ENCODE peak calls at places on chromosomes 11 and 22, in five cellular contexts. One of them, this sample, is unnamed.

GRCh38 chr11:2645779-2646118 is 54.0 kb downstream of the KCNQ1OT1 start:
- DNase-seq in keratinocyte: no peak
- DNase-seq in trophoblast cell: no peak
- DNase-seq in H1: no peak
- DNase-seq in MM.1S: no peak
- DNase-seq in this sample: no peak

GRCh38 chr11:119697882-119698281 is 31.1 kb downstream of the NECTIN1 start:
- DNase-seq in keratinocyte: no peak
- DNase-seq in trophoblast cell: no peak
- DNase-seq in H1: no peak
- DNase-seq in MM.1S: no peak
- DNase-seq in this sample: no peak

GRCh38 chr11:13260963-13261599 is 16.5 kb upstream of the BMAL1 start:
- DNase-seq in keratinocyte: no peak
- DNase-seq in trophoblast cell: no peak
- DNase-seq in H1: no peak
- DNase-seq in MM.1S: no peak
- DNase-seq in this sample: no peak

GRCh38 chr22:29793396-29793795 is 26.2 kb downstream of the UQCR10 start:
- DNase-seq in keratinocyte: no peak
- DNase-seq in trophoblast cell: no peak
- DNase-seq in H1: no peak
- DNase-seq in MM.1S: no peak
- DNase-seq in this sample: no peak

GRCh38 chr11:102177126-102177525 is 66.9 kb downstream of the YAP1 start:
- DNase-seq in keratinocyte: no peak
- DNase-seq in trophoblast cell: no peak
- DNase-seq in H1: no peak
- DNase-seq in MM.1S: no peak
- DNase-seq in this sample: no peak

GRCh38 chr22:41365425-41365824 is 16.3 kb upstream of the TEF start:
- DNase-seq in keratinocyte: no peak
- DNase-seq in trophoblast cell: no peak
- DNase-seq in H1: no peak
- DNase-seq in MM.1S: no peak
- DNase-seq in this sample: no peak

GRCh38 chr11:78714539-78714938 is 139.9 kb upstream of the NARS2 start:
- DNase-seq in keratinocyte: no peak
- DNase-seq in trophoblast cell: peak
- DNase-seq in H1: no peak
- DNase-seq in MM.1S: no peak
- DNase-seq in this sample: no peak

GRCh38 chr22:20150381-20151275 is at the start of gene CCDC188:
- DNase-seq in keratinocyte: no peak
- DNase-seq in trophoblast cell: no peak
- DNase-seq in H1: no peak
- DNase-seq in MM.1S: no peak
- DNase-seq in this sample: no peak

GRCh38 chr22:39913886-39914285 is 13.0 kb downstream of the GRAP2 start:
- DNase-seq in keratinocyte: no peak
- DNase-seq in trophoblast cell: no peak
- DNase-seq in H1: no peak
- DNase-seq in MM.1S: no peak
- DNase-seq in this sample: no peak

GRCh38 chr11:69637601-69637955 is 3.4 kb upstream of the CCND1 start:
- DNase-seq in keratinocyte: no peak
- DNase-seq in trophoblast cell: no peak
- DNase-seq in H1: no peak
- DNase-seq in MM.1S: no peak
- DNase-seq in this sample: no peak

GRCh38 chr22:17569971-17570511 is 6.7 kb downstream of the SLC25A18 start:
- DNase-seq in keratinocyte: no peak
- DNase-seq in trophoblast cell: no peak
- DNase-seq in H1: no peak
- DNase-seq in MM.1S: no peak
- DNase-seq in this sample: no peak

GRCh38 chr22:43397766-43398165 is 14.0 kb upstream of the MPPED1 start:
- DNase-seq in keratinocyte: no peak
- DNase-seq in trophoblast cell: no peak
- DNase-seq in H1: no peak
- DNase-seq in MM.1S: no peak
- DNase-seq in this sample: no peak

GRCh38 chr11:118677977-118678376 is 1.5 kb downstream of the TREH start:
- DNase-seq in keratinocyte: no peak
- DNase-seq in trophoblast cell: no peak
- DNase-seq in H1: no peak
- DNase-seq in MM.1S: no peak
- DNase-seq in this sample: no peak

GRCh38 chr22:47552541-47553205 is 790.2 kb downstream of the TBC1D22A start:
- DNase-seq in keratinocyte: no peak
- DNase-seq in trophoblast cell: no peak
- DNase-seq in H1: no peak
- DNase-seq in MM.1S: no peak
- DNase-seq in this sample: no peak

GRCh38 chr22:44182591-44183588 is 2.2 kb downstream of the PARVG start:
- DNase-seq in keratinocyte: no peak
- DNase-seq in trophoblast cell: peak
- DNase-seq in H1: no peak
- DNase-seq in MM.1S: no peak
- DNase-seq in this sample: no peak

GRCh38 chr22:48523761-48524160 is 1303.9 kb downstream of the BRD1 start:
- DNase-seq in keratinocyte: no peak
- DNase-seq in trophoblast cell: no peak
- DNase-seq in H1: no peak
- DNase-seq in MM.1S: no peak
- DNase-seq in this sample: no peak

DNA sequence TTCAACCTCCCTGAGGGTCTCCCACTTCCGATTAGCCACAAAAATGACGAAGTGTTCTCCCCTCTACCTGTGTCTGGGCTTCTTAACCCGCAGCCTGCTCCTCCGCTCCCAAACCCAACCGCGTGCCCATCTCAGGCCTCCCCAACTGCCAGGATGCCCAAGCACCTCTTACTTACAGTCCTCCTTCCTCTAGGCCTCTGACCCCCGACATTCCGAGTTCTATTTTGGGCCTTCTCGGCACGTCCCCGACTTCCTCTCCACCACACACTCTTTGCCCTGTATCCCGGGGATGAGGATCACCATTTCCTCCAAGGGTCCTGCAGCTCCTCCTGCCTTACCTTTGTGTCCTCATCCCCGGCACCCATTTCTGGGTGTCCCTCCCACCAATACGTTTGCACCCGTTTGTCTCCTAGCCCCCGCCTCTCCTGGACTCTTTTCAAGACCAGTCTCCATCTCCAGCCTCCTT is 388 bp upstream of the MUS81 start:
- DNase-seq in keratinocyte: no peak
- DNase-seq in trophoblast cell: no peak
- DNase-seq in H1: no peak
- DNase-seq in MM.1S: peak
- DNase-seq in this sample: no peak
- H2AFZ ChIP-seq in keratinocyte: peak
- H2AFZ ChIP-seq in trophoblast cell: peak
- H2AFZ ChIP-seq in H1: no peak
- H2AFZ ChIP-seq in MM.1S: peak
- H2AFZ ChIP-seq in this sample: peak

GRCh38 chr22:21666786-21667185 is 974 bp downstream of the PPIL2 start:
- DNase-seq in keratinocyte: no peak
- DNase-seq in trophoblast cell: peak
- DNase-seq in H1: no peak
- DNase-seq in MM.1S: no peak
- DNase-seq in this sample: no peak
- H2AFZ ChIP-seq in keratinocyte: no peak
- H2AFZ ChIP-seq in trophoblast cell: no peak
- H2AFZ ChIP-seq in H1: no peak
- H2AFZ ChIP-seq in MM.1S: no peak
- H2AFZ ChIP-seq in this sample: peak

GRCh38 chr11:47981667-47982404 is 1.5 kb downstream of the PTPRJ start:
- DNase-seq in keratinocyte: no peak
- DNase-seq in trophoblast cell: no peak
- DNase-seq in H1: no peak
- DNase-seq in MM.1S: no peak
- DNase-seq in this sample: no peak

GRCh38 chr11:47977651-47978050 is 2.7 kb upstream of the PTPRJ start:
- DNase-seq in keratinocyte: no peak
- DNase-seq in trophoblast cell: no peak
- DNase-seq in H1: no peak
- DNase-seq in MM.1S: no peak
- DNase-seq in this sample: no peak

GRCh38 chr11:47980907-47981621 is 705 bp downstream of the PTPRJ start:
- DNase-seq in keratinocyte: no peak
- DNase-seq in trophoblast cell: peak
- DNase-seq in H1: peak
- DNase-seq in MM.1S: peak
- DNase-seq in this sample: no peak

GRCh38 chr11:47980093-47980906 is at the start of gene PTPRJ:
- DNase-seq in keratinocyte: no peak
- DNase-seq in trophoblast cell: peak
- DNase-seq in H1: peak
- DNase-seq in MM.1S: peak
- DNase-seq in this sample: peak

DNA sequence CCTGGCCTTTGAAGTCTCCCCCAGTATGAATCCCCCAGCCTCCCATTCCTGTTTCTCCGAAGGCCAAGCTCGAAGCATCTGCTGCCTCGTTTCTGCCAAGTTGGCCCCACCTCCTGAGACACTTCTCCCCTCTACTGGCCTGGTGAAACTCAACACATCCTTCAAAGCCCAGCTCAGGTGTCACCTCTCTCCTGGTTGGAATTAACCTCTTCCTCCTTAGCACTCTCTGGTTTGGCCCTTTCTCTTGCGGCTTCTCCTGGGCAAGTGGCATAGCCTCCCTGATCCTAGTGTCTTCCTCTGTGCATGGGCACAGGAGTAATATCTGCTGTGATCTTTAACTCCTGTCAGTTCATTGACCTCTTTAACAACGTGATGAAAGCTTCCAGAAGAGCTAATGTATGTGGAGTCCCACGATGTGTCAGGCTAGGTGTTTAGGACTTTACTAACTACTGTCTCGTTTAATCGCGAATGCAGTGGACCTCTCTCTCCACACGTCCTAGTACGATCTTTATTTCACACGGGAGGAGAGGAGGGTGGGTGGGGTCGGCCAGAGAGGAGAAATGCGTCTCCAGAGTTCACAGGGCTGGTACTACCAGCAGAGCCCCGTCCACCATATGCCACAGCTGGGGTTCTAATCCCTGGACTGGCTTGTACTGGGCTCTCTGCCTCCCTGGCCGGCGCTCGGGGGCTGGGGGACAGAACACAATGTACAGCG is 824 bp upstream of the PTPRJ start:
- DNase-seq in keratinocyte: no peak
- DNase-seq in trophoblast cell: no peak
- DNase-seq in H1: peak
- DNase-seq in MM.1S: no peak
- DNase-seq in this sample: peak
- H2AFZ ChIP-seq in keratinocyte: no peak
- H2AFZ ChIP-seq in trophoblast cell: no peak
- H2AFZ ChIP-seq in H1: peak
- H2AFZ ChIP-seq in MM.1S: no peak
- H2AFZ ChIP-seq in this sample: peak

DNA sequence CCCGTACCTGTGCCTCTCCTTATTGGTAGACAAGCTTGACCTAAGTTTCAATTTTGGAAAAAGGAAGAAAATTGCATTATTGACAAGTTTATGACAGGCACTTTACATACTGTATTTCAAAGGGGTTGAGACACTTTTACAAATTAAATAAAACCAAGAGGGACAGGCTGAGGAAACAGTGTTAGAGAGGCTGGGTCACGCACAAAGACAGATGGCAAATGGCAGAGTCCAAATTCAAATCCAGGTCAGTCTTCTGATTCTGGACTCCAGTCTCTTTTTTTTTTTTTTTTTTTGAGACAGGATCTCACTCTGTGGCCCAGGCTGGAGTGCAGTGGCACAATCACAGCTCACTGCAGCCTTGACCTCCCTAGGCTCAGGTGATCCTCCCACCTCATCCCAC is 10.1 kb downstream of the TRIM66 start:
- DNase-seq in keratinocyte: no peak
- DNase-seq in trophoblast cell: no peak
- DNase-seq in H1: no peak
- DNase-seq in MM.1S: no peak
- DNase-seq in this sample: no peak
- H2AFZ ChIP-seq in keratinocyte: no peak
- H2AFZ ChIP-seq in trophoblast cell: no peak
- H2AFZ ChIP-seq in H1: peak
- H2AFZ ChIP-seq in MM.1S: no peak
- H2AFZ ChIP-seq in this sample: no peak

GRCh38 chr11:22433517-22433916 is 95.3 kb downstream of the SLC17A6 start:
- DNase-seq in keratinocyte: no peak
- DNase-seq in trophoblast cell: no peak
- DNase-seq in H1: no peak
- DNase-seq in MM.1S: no peak
- DNase-seq in this sample: no peak
- H2AFZ ChIP-seq in keratinocyte: no peak
- H2AFZ ChIP-seq in trophoblast cell: no peak
- H2AFZ ChIP-seq in H1: no peak
- H2AFZ ChIP-seq in MM.1S: no peak
- H2AFZ ChIP-seq in this sample: peak

GRCh38 chr11:24593332-24593731 is 96.5 kb downstream of the LUZP2 start:
- DNase-seq in keratinocyte: no peak
- DNase-seq in trophoblast cell: no peak
- DNase-seq in H1: no peak
- DNase-seq in MM.1S: no peak
- DNase-seq in this sample: no peak
- H2AFZ ChIP-seq in keratinocyte: no peak
- H2AFZ ChIP-seq in trophoblast cell: no peak
- H2AFZ ChIP-seq in H1: no peak
- H2AFZ ChIP-seq in MM.1S: no peak
- H2AFZ ChIP-seq in this sample: no peak

GRCh38 chr11:47333526-47333845 is 19.0 kb downstream of the MYBPC3 start:
- DNase-seq in keratinocyte: no peak
- DNase-seq in trophoblast cell: no peak
- DNase-seq in H1: no peak
- DNase-seq in MM.1S: no peak
- DNase-seq in this sample: no peak
- H2AFZ ChIP-seq in keratinocyte: no peak
- H2AFZ ChIP-seq in trophoblast cell: no peak
- H2AFZ ChIP-seq in H1: no peak
- H2AFZ ChIP-seq in MM.1S: no peak
- H2AFZ ChIP-seq in this sample: no peak

DNA sequence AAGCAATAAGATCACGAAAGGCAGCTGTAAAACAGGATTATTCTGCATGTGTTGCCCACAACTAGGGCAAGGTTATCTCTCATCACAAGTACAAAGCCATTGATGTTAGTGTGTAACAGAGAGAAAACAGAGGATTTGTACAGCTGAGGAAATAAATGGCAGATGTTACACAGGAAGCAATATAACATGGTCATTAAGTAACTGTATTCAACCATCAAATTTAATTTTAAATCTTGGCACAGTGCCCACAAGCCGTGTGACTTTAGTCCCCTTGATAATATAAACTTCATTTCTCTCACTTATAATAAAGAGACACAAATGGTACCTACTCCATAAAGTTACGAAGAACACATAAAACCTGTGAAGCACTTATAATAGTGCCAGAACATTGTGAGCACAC is 17.3 kb downstream of the OR51E2 start:
- DNase-seq in keratinocyte: no peak
- DNase-seq in trophoblast cell: no peak
- DNase-seq in H1: no peak
- DNase-seq in MM.1S: no peak
- DNase-seq in this sample: no peak
- H2AFZ ChIP-seq in keratinocyte: no peak
- H2AFZ ChIP-seq in trophoblast cell: no peak
- H2AFZ ChIP-seq in H1: no peak
- H2AFZ ChIP-seq in MM.1S: no peak
- H2AFZ ChIP-seq in this sample: no peak